ENCODE peak calls at places on chromosomes 11 and 22, in five cellular contexts. I is myocyte; A is CD8-positive, alpha-beta T cell; S is iris pigment epithelial cell; T is ACHN. G is an unnamed sample.

GRCh38 chr11:76197941-76198640 is 8.2 kb downstream of the WNT11 start:
- DNase-seq in I (no peak), A (no peak), S (no peak), T (no peak), G (no peak)

GRCh38 chr11:19275496-19275895 is 34.8 kb upstream of the E2F8 start:
- DNase-seq in I (peak; percentile 7), A (no peak), S (no peak), T (peak; percentile 22), G (no peak)

GRCh38 chr11:85718991-85719807 is 33.2 kb upstream of the CCDC89 start:
- DNase-seq in I (peak; percentile 99), A (no peak), S (peak; percentile 93), T (peak; percentile 99), G (peak; percentile 99)

GRCh38 chr22:24191381-24191841 is 10.1 kb downstream of the SUSD2 start:
- DNase-seq in I (no peak), A (no peak), S (no peak), T (no peak), G (no peak)

GRCh38 chr11:69657911-69658605 is 17.1 kb downstream of the LTO1 start:
- DNase-seq in I (no peak), A (no peak), S (no peak), T (no peak), G (no peak)

GRCh38 chr11:123069878-123070821 is 8.2 kb upstream of the HSPA8 start:
- DNase-seq in I (no peak), A (no peak), S (no peak), T (no peak), G (no peak)

GRCh38 chr22:37807410-37808293 is at the start of gene GCAT:
- DNase-seq in I (peak; percentile 97), A (peak; percentile 81), S (peak; percentile 98), T (peak; percentile 93), G (peak; percentile 89)

GRCh38 chr11:62547691-62548281 is 1.2 kb upstream of the AHNAK start:
- DNase-seq in I (peak; percentile 61), A (no peak), S (no peak), T (peak; percentile 53), G (no peak)

GRCh38 chr11:129849447-129850130 is 33.9 kb downstream of the TMEM45B start:
- DNase-seq in I (no peak), A (no peak), S (no peak), T (no peak), G (no peak)

GRCh38 chr11:121300972-121301699 is 8.6 kb downstream of the SC5D start:
- DNase-seq in I (no peak), A (no peak), S (no peak), T (no peak), G (no peak)

GRCh38 chr11:28526406-28526751 is 418.2 kb downstream of the METTL15 start:
- DNase-seq in I (peak; percentile 28), A (no peak), S (peak; percentile 24), T (peak; percentile 23), G (no peak)

GRCh38 chr11:70423523-70424505 is 25.5 kb downstream of the CTTN start:
- DNase-seq in I (peak; percentile 97), A (peak; percentile 13), S (peak; percentile 95), T (peak; percentile 58), G (peak; percentile 48)

GRCh38 chr11:69361048-69361447 is 67.1 kb downstream of the MYEOV start:
- DNase-seq in I (no peak), A (no peak), S (no peak), T (no peak), G (no peak)

GRCh38 chr22:46072030-46072881 is 78.1 kb upstream of the PPARA start:
- DNase-seq in I (peak; percentile 60), A (no peak), S (peak; percentile 77), T (peak; percentile 53), G (no peak)

GRCh38 chr11:113141010-113141409 is 173.4 kb upstream of the TTC12 start:
- DNase-seq in I (no peak), A (no peak), S (no peak), T (no peak), G (no peak)

GRCh38 chr11:100888836-100889235 is 201.7 kb downstream of the ARHGAP42 start:
- DNase-seq in I (no peak), A (no peak), S (peak; percentile 31), T (no peak), G (no peak)

GRCh38 chr11:6911946-6912345 is 8.9 kb upstream of the OR2D3 start:
- DNase-seq in I (peak; percentile 2), A (no peak), S (peak; percentile 31), T (no peak), G (peak; percentile 19)

GRCh38 chr11:82229346-82229745 is 504.3 kb downstream of the FAM181B start:
- DNase-seq in I (no peak), A (no peak), S (peak; percentile 2), T (peak; percentile 22), G (no peak)

GRCh38 chr11:130653838-130654601 is 205.6 kb downstream of the ADAMTS15 start:
- DNase-seq in I (peak; percentile 57), A (no peak), S (peak; percentile 34), T (peak; percentile 77), G (no peak)

GRCh38 chr11:22193348-22194051 is 615 bp downstream of the ANO5 start:
- DNase-seq in I (no peak), A (no peak), S (no peak), T (peak; percentile 38), G (no peak)

GRCh38 chr11:45932217-45932616 is 9.8 kb downstream of the LARGE2 start:
- DNase-seq in I (no peak), A (no peak), S (no peak), T (no peak), G (no peak)

GRCh38 chr22:48594757-48595510 is 1232.7 kb downstream of the BRD1 start:
- DNase-seq in I (no peak), A (no peak), S (no peak), T (no peak), G (no peak)

GRCh38 chr11:128095459-128096096 is 491.8 kb downstream of the ETS1 start:
- DNase-seq in I (peak; percentile 43), A (no peak), S (peak; percentile 89), T (peak; percentile 1), G (peak; percentile 66)

GRCh38 chr22:27531782-27532530 is 269.6 kb downstream of the MN1 start:
- DNase-seq in I (peak; percentile 53), A (no peak), S (peak; percentile 76), T (peak; percentile 69), G (no peak)

GRCh38 chr11:19493446-19493845 is 219.2 kb upstream of the NAV2 start:
- DNase-seq in I (peak; percentile 58), A (no peak), S (no peak), T (no peak), G (no peak)

GRCh38 chr11:132251095-132251494 is 880.7 kb downstream of the NTM start:
- DNase-seq in I (no peak), A (no peak), S (no peak), T (no peak), G (no peak)

GRCh38 chr11:120608760-120609211 is 97.2 kb downstream of the GRIK4 start:
- DNase-seq in I (no peak), A (no peak), S (no peak), T (no peak), G (peak; percentile 70)

GRCh38 chr11:117986981-117987495 is 844 bp downstream of the IL10RA start:
- DNase-seq in I (no peak), A (no peak), S (peak; percentile 12), T (no peak), G (no peak)

GRCh38 chr11:116043857-116044256 is 539.6 kb upstream of the CADM1 start:
- DNase-seq in I (no peak), A (no peak), S (no peak), T (no peak), G (no peak)

GRCh38 chr22:47692811-47693210 is 930.4 kb downstream of the TBC1D22A start:
- DNase-seq in I (no peak), A (no peak), S (no peak), T (no peak), G (no peak)

GRCh38 chr11:84129961-84130576 is 843.9 kb upstream of the CCDC90B start:
- DNase-seq in I (no peak), A (no peak), S (no peak), T (no peak), G (no peak)

GRCh38 chr22:47309946-47310345 is 547.5 kb downstream of the TBC1D22A start:
- DNase-seq in I (peak; percentile 34), A (no peak), S (no peak), T (no peak), G (no peak)

G was measured in stromal cell of bone marrow.